ENCODE peak calls at places on chromosome 4, in six cellular contexts. P is activated naive CD8-positive, alpha-beta T cell treated with anti-CD3 and anti-CD28 coated beads, Interleukin-2, amount 50 U/mL, for 24 hours; W is activated effector memory CD4-positive, alpha-beta T cell treated with anti-CD3 and anti-CD28 coated beads, Interleukin-2, amount 50 U/mL, for 16 hours; J is SHP77; U is stimulated activated CD4-positive, alpha-beta T cell treated with anti-CD3 and anti-CD28 coated beads, Interleukin-12 subunit alpha, Interleukin-12 subunit beta, amount 100 ng/mL, for 48 hours; D is NT2/D1. Z is an unnamed sample.

GRCh38 chr4:7822858-7823257 is 116.8 kb downstream of the AFAP1 start:
- DNase-seq in J (no peak), U (no peak), W (no peak), D (no peak), P (no peak), Z (no peak)

GRCh38 chr4:145823743-145824142 is 114.9 kb downstream of the ZNF827 start:
- DNase-seq in J (no peak), P (no peak), W (no peak), D (no peak), U (no peak), Z (no peak)

GRCh38 chr4:139593091-139593564 is 37.1 kb upstream of the SETD7 start:
- DNase-seq in D (no peak), W (no peak), U (no peak), J (no peak), P (no peak), Z (no peak)

GRCh38 chr4:118969359-118969758 is 80.7 kb downstream of the SYNPO2 start:
- DNase-seq in U (no peak), J (no peak), P (no peak), W (no peak), D (peak), Z (no peak)

GRCh38 chr4:77852892-77853495 is 9.6 kb upstream of the MRPL1 start:
- DNase-seq in J (no peak), U (peak), W (peak), P (peak), D (no peak), Z (no peak)

GRCh38 chr4:74549936-74550335 is 105.0 kb downstream of the AREG start:
- DNase-seq in P (no peak), D (no peak), J (no peak), U (no peak), W (no peak), Z (no peak)

GRCh38 chr4:176271749-176272148 is 2.7 kb upstream of the ASB5 start:
- DNase-seq in P (no peak), U (no peak), W (no peak), J (no peak), D (no peak), Z (no peak)

GRCh38 chr4:100169796-100170485 is 20.3 kb downstream of the DDIT4L start:
- DNase-seq in W (no peak), D (no peak), U (no peak), P (no peak), J (no peak), Z (no peak)

GRCh38 chr4:48670587-48670986 is 109.5 kb downstream of the FRYL start:
- DNase-seq in U (no peak), W (no peak), D (no peak), P (no peak), J (no peak), Z (no peak)

GRCh38 chr4:41873380-41874295 is 61.6 kb upstream of the TMEM33 start:
- DNase-seq in W (no peak), J (no peak), P (no peak), D (no peak), U (no peak), Z (no peak)

GRCh38 chr4:182736207-182736606 is 181.0 kb downstream of the DCTD start:
- DNase-seq in U (no peak), J (no peak), D (no peak), W (no peak), P (no peak), Z (peak)

GRCh38 chr4:175290401-175290800 is 372.2 kb downstream of the ADAM29 start:
- DNase-seq in D (no peak), P (no peak), W (no peak), U (no peak), J (no peak), Z (no peak)

GRCh38 chr4:139892973-139893736 is 227.5 kb downstream of the MGST2 start:
- DNase-seq in W (no peak), D (no peak), P (no peak), J (no peak), U (no peak), Z (no peak)

GRCh38 chr4:140363558-140363957 is 9.9 kb upstream of the SCOC start:
- DNase-seq in W (no peak), D (no peak), J (no peak), U (no peak), P (no peak), Z (no peak)

GRCh38 chr4:78938474-78938867 is 767 bp downstream of the PAQR3 start:
- DNase-seq in D (no peak), P (no peak), U (no peak), J (no peak), W (no peak), Z (no peak)

GRCh38 chr4:56049428-56050212 is 100.9 kb downstream of the CEP135 start:
- DNase-seq in D (peak), P (peak), U (peak), J (peak), W (no peak), Z (peak)

GRCh38 chr4:52010976-52011375 is 9.2 kb downstream of the LRRC66 start:
- DNase-seq in D (no peak), J (no peak), W (no peak), U (no peak), P (no peak), Z (no peak)

GRCh38 chr4:173436149-173436579 is 37.2 kb upstream of the SCRG1 start:
- DNase-seq in U (no peak), W (no peak), P (no peak), D (no peak), J (no peak), Z (no peak)

GRCh38 chr4:104941661-104942062 is 205.0 kb upstream of the TET2 start:
- DNase-seq in P (no peak), W (no peak), D (no peak), U (no peak), J (no peak), Z (no peak)

GRCh38 chr4:12975511-12975910 is 508.6 kb downstream of the RAB28 start:
- DNase-seq in W (no peak), D (no peak), U (no peak), P (no peak), J (no peak), Z (no peak)

GRCh38 chr4:106691749-106692148 is 323.2 kb upstream of the GIMD1 start:
- DNase-seq in J (no peak), P (no peak), W (no peak), U (no peak), D (no peak), Z (no peak)

GRCh38 chr4:87121332-87122065 is 98.9 kb downstream of the KLHL8 start:
- DNase-seq in P (no peak), W (no peak), D (no peak), J (no peak), U (no peak), Z (no peak)

GRCh38 chr4:98546910-98547544 is 111.4 kb downstream of the TSPAN5 start:
- DNase-seq in P (no peak), J (no peak), U (no peak), D (no peak), W (no peak), Z (peak)

GRCh38 chr4:173370130-173370476 is 651 bp upstream of the SAP30 start:
- DNase-seq in D (no peak), W (peak), U (peak), J (no peak), P (peak), Z (peak)

Z was measured in nucleus accumbens.